ENCODE peak calls at places on chromosomes 7 and 10, in six cellular contexts. Q is HepG2, D is H1, V is SK-N-SH, I is HCT116, T is K562. X is an unnamed sample.

GRCh38 chr7:75688200-75689136 is 50.3 kb downstream of the HIP1 start:
- DNase-seq in Q (peak; percentile 87), D (no peak), V (peak; percentile 50), I (no peak), T (no peak), X (no peak)

GRCh38 chr10:50561266-50561665 is 62.5 kb downstream of the SGMS1 start:
- DNase-seq in Q (no peak), D (no peak), V (no peak), I (no peak), T (no peak), X (no peak)

GRCh38 chr10:47354900-47355299 is 6.7 kb downstream of the RBP3 start:
- DNase-seq in Q (no peak), D (no peak), V (no peak), I (no peak), T (no peak), X (no peak)

GRCh38 chr7:121563177-121563576 is 167.1 kb upstream of the FAM3C start:
- DNase-seq in Q (no peak), D (no peak), V (no peak), I (no peak), T (no peak), X (no peak)

GRCh38 chr7:155353256-155353897 is 55.7 kb downstream of the INSIG1 start:
- DNase-seq in Q (no peak), D (no peak), V (no peak), I (no peak), T (no peak), X (no peak)

GRCh38 chr7:18459846-18460245 is 35.7 kb upstream of the HDAC9 start:
- DNase-seq in Q (no peak), D (no peak), V (no peak), I (no peak), T (no peak), X (no peak)

GRCh38 chr7:139995034-139995915 is 67.5 kb downstream of the PARP12 start:
- DNase-seq in Q (no peak), D (no peak), V (no peak), I (no peak), T (no peak), X (no peak)

GRCh38 chr7:2444476-2444875 is 31.7 kb downstream of the GRIFIN start:
- DNase-seq in Q (no peak), D (no peak), V (no peak), I (no peak), T (no peak), X (no peak)

GRCh38 chr10:33352154-33352553 is 17.7 kb upstream of the NRP1 start:
- DNase-seq in Q (no peak), D (no peak), V (no peak), I (no peak), T (no peak), X (no peak)

GRCh38 chr10:110860576-110861241 is 11.0 kb upstream of the PDCD4 start:
- DNase-seq in Q (peak; percentile 34), D (no peak), V (no peak), I (no peak), T (no peak), X (no peak)

GRCh38 chr10:35316346-35316967 is 19.9 kb upstream of the CCNY start:
- DNase-seq in Q (no peak), D (no peak), V (no peak), I (no peak), T (no peak), X (no peak)

GRCh38 chr7:122298618-122299017 is 5.9 kb downstream of the FEZF1 start:
- DNase-seq in Q (no peak), D (no peak), V (no peak), I (no peak), T (no peak), X (no peak)

GRCh38 chr10:90925078-90926029 is 4.5 kb upstream of the ANKRD1 start:
- DNase-seq in Q (no peak), D (peak; percentile 76), V (no peak), I (no peak), T (no peak), X (no peak)

GRCh38 chr7:123594813-123595241 is 6.8 kb upstream of the ASB15 start:
- DNase-seq in Q (peak; percentile 59), D (peak; percentile 46), V (no peak), I (no peak), T (peak; percentile 84), X (no peak)

GRCh38 chr10:31399171-31399570 is 80.2 kb downstream of the ZEB1 start:
- DNase-seq in Q (no peak), D (no peak), V (no peak), I (no peak), T (no peak), X (no peak)
- TF ChIP-seq JUND in Q (no peak), D (no peak), V (no peak), I (no peak), T (no peak), X (no peak)

GRCh38 chr10:131812736-131813604 is 87.8 kb upstream of the PPP2R2D start:
- DNase-seq in Q (no peak), D (no peak), V (peak; percentile 20), I (no peak), T (no peak), X (no peak)
- TF ChIP-seq JUND in Q (no peak), D (no peak), V (no peak), I (no peak), T (no peak), X (no peak)

GRCh38 chr7:126605553-126605952 is 647.2 kb downstream of the GRM8 start:
- DNase-seq in Q (no peak), D (no peak), V (peak; percentile 47), I (no peak), T (no peak), X (no peak)
- TF ChIP-seq JUND in Q (no peak), D (no peak), V (no peak), I (no peak), T (no peak), X (no peak)

GRCh38 chr7:32958046-32959025 is 1.1 kb downstream of the FKBP9 start:
- DNase-seq in Q (peak; percentile 8), D (no peak), V (no peak), I (no peak), T (peak; percentile 58), X (peak; percentile 25)
- TF ChIP-seq JUND in Q (no peak), D (no peak), V (no peak), I (no peak), T (no peak), X (no peak)

GRCh38 chr7:41685684-41686083 is 17.2 kb downstream of the INHBA start:
- DNase-seq in Q (no peak), D (no peak), V (no peak), I (no peak), T (no peak), X (no peak)
- TF ChIP-seq JUND in Q (no peak), D (no peak), V (no peak), I (no peak), T (no peak), X (no peak)

DNA sequence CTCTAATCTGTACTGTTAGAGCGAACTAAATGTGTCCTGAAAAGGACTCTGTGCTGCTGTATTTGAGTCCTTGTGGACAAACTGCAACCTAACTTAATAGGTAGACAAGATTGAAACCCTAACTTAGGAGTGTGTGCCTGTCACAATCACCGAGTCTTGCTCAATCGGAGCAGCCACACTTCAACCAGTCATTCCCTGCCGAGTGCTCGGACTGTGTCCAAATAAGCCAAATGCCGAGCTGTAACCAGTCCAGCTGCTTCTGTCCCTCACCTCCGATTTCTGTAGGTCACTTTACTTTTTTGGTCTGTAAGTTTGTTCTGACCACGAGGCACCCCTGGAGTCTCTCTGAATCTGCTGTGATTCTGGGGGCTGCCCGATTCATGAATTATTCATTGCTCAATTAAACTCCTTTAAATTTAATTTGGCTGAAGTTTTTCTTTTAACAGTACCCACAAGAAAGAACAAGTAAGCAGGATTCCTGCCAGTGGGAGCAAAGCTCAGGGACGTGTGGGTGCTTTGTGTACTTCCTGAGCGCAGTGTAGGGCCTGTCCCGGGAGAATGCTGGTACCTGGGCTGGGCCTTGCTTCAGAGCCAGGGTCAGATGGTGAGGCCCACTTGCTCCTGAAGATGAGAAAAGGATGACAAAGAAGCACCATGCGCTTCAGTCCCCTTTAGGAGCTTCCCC is 140.1 kb downstream of the ACTR3B start:
- DNase-seq in Q (peak; percentile 78), D (no peak), V (no peak), I (no peak), T (no peak), X (no peak)
- TF ChIP-seq JUND in Q (no peak), D (no peak), V (no peak), I (no peak), T (no peak), X (no peak)

GRCh38 chr7:6166443-6166871 is 106.0 kb downstream of the CYTH3 start:
- DNase-seq in Q (no peak), D (no peak), V (peak; percentile 80), I (no peak), T (no peak), X (no peak)
- TF ChIP-seq JUND in Q (no peak), D (no peak), V (no peak), I (no peak), T (no peak), X (no peak)

X was measured in T47D.